ENCODE peak calls at places on chromosomes 4 and X, in five cellular contexts. A is bronchial epithelial cell, I is astrocyte, Z is astrocyte of the cerebellum, V is mucosa of descending colon. K is an unnamed sample.

GRCh38 chr4:45647823-45648222 is 476.0 kb downstream of the GABRG1 start:
- DNase-seq in A (no peak), I (no peak), Z (no peak), V (no peak), K (no peak)

GRCh38 chrX:112851806-112852205 is 11.2 kb upstream of the AMOT start:
- DNase-seq in A (no peak), I (peak; percentile 68), Z (peak; percentile 31), V (no peak), K (no peak)

GRCh38 chrX:78437621-78438020 is 110.2 kb upstream of the CYSLTR1 start:
- DNase-seq in A (no peak), I (no peak), Z (no peak), V (no peak), K (no peak)

GRCh38 chrX:110226931-110227330 is 91.0 kb downstream of the AMMECR1 start:
- DNase-seq in A (peak; percentile 50), I (peak; percentile 8), Z (no peak), V (no peak), K (no peak)

GRCh38 chrX:17046478-17047097 is 100.1 kb downstream of the REPS2 start:
- DNase-seq in A (peak; percentile 52), I (no peak), Z (peak; percentile 65), V (peak; percentile 32), K (peak; percentile 44)

GRCh38 chr4:12724520-12724919 is 759.6 kb downstream of the RAB28 start:
- DNase-seq in A (peak; percentile 11), I (no peak), Z (no peak), V (no peak), K (no peak)

GRCh38 chrX:9767375-9767774 is 1.7 kb upstream of the GPR143 start:
- DNase-seq in A (no peak), I (no peak), Z (no peak), V (no peak), K (no peak)

GRCh38 chrX:45584717-45585116 is 384.0 kb upstream of the DIPK2B start:
- DNase-seq in A (peak; percentile 92), I (no peak), Z (no peak), V (no peak), K (no peak)

GRCh38 chr4:183200453-183200852 is 101.4 kb downstream of the WWC2 start:
- DNase-seq in A (peak; percentile 90), I (peak; percentile 94), Z (peak; percentile 88), V (peak; percentile 32), K (peak; percentile 92)

GRCh38 chrX:22922961-22923360 is 76.8 kb upstream of the DDX53 start:
- DNase-seq in A (peak; percentile 61), I (peak; percentile 64), Z (peak; percentile 50), V (no peak), K (peak; percentile 38)

GRCh38 chr4:19807505-19807904 is 444.2 kb upstream of the SLIT2 start:
- DNase-seq in A (peak; percentile 86), I (peak; percentile 77), Z (peak; percentile 52), V (no peak), K (peak; percentile 73)

GRCh38 chr4:112316333-112316732 is 19.2 kb downstream of the ALPK1 start:
- DNase-seq in A (no peak), I (no peak), Z (no peak), V (no peak), K (no peak)

GRCh38 chrX:12174358-12174757 is 36.1 kb downstream of the FRMPD4 start:
- DNase-seq in A (no peak), I (peak; percentile 18), Z (no peak), V (no peak), K (peak; percentile 0)

GRCh38 chr4:12360391-12360790 is 931.7 kb upstream of the HS3ST1 start:
- DNase-seq in A (peak; percentile 85), I (no peak), Z (no peak), V (no peak), K (no peak)

GRCh38 chr4:76689079-76689817 is 208.7 kb downstream of the SOWAHB start:
- DNase-seq in A (peak; percentile 57), I (no peak), Z (no peak), V (peak; percentile 74), K (peak; percentile 13)

GRCh38 chrX:20412871-20413486 is 146.3 kb upstream of the RPS6KA3 start:
- DNase-seq in A (no peak), I (no peak), Z (no peak), V (peak; percentile 25), K (no peak)

GRCh38 chrX:53288173-53288572 is 6.8 kb upstream of the IQSEC2 start:
- DNase-seq in A (no peak), I (no peak), Z (no peak), V (peak; percentile 31), K (no peak)

GRCh38 chrX:106201502-106202178 is 33.5 kb downstream of the PWWP3B start:
- DNase-seq in A (no peak), I (no peak), Z (no peak), V (no peak), K (no peak)

GRCh38 chr4:84726356-84726755 is 143.4 kb downstream of the CDS1 start:
- DNase-seq in A (no peak), I (no peak), Z (no peak), V (no peak), K (peak; percentile 14)

GRCh38 chrX:69280956-69281355 is 115.7 kb upstream of the PJA1 start:
- DNase-seq in A (no peak), I (no peak), Z (no peak), V (no peak), K (no peak)

GRCh38 chrX:6052111-6052745 is 176.4 kb downstream of the NLGN4X start:
- DNase-seq in A (peak; percentile 82), I (peak; percentile 57), Z (peak; percentile 35), V (no peak), K (no peak)

GRCh38 chrX:152896450-152896849 is 1.4 kb upstream of the ZNF185 start:
- DNase-seq in A (peak; percentile 61), I (no peak), Z (no peak), V (no peak), K (peak; percentile 16)

GRCh38 chrX:21374163-21374993 is at the start of gene CNKSR2:
- DNase-seq in A (no peak), I (no peak), Z (no peak), V (peak; percentile 43), K (no peak)

GRCh38 chrX:1598021-1598875 is 6.8 kb downstream of the AKAP17A start:
- DNase-seq in A (no peak), I (no peak), Z (no peak), V (no peak), K (no peak)

GRCh38 chrX:123975180-123975579 is 13.7 kb downstream of the STAG2 start:
- DNase-seq in A (peak; percentile 29), I (peak; percentile 74), Z (no peak), V (no peak), K (no peak)

GRCh38 chr4:15906024-15906443 is 32.5 kb downstream of the FGFBP1 start:
- DNase-seq in A (peak; percentile 99), I (peak; percentile 68), Z (no peak), V (peak; percentile 89), K (no peak)
- TF ChIP-seq CTCF in A (no peak), I (no peak), Z (no peak), V (no peak), K (no peak)

GRCh38 chr4:77927991-77928925 is 65.6 kb downstream of the MRPL1 start:
- DNase-seq in A (peak; percentile 96), I (peak; percentile 30), Z (peak; percentile 39), V (no peak), K (no peak)
- TF ChIP-seq CTCF in A (no peak), I (no peak), Z (no peak), V (no peak), K (no peak)

DNA sequence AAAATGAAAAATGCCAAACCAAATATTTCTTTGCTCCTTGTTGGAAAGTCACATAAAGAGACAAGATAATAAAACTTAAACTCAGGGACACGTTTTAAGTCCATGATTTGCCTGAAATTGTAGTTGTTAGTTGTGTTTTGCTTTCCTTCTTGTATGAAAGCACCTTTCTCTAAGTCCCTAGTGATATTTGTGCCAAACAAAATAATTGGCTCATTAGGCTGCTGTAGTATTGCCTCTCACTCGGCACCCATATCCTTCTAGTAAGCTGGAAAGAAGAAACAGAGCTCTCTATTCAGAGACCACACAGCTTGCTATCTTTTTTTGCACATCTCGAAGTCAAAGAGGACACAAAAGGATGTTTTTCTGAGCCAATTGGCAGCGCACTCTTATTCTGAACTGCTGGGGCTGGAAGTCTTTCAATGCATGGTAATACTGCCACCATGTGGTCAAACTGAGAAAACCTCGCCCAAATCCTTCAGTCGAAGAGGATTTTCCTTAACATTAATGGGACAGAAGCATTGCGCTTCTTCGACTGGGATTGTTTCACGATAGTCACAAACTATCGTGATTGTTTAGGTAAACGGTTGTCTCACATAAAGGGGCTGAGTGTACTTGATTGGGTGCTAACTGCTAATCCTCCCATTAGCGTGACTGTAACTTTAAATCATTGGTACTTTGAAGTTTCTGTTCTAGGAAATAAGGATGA is 571.9 kb upstream of the LCORL start:
- DNase-seq in A (peak; percentile 67), I (peak; percentile 36), Z (peak; percentile 58), V (no peak), K (peak; percentile 55)
- TF ChIP-seq CTCF in A (peak; percentile 75), I (peak; percentile 83), Z (peak; percentile 80), V (peak; percentile 62), K (peak; percentile 95)

GRCh38 chr4:180028682-180029081 is 2214.5 kb upstream of the TENM3 start:
- DNase-seq in A (peak; percentile 3), I (peak; percentile 29), Z (no peak), V (peak; percentile 26), K (no peak)
- TF ChIP-seq CTCF in A (peak; percentile 22), I (peak; percentile 23), Z (peak; percentile 21), V (no peak), K (no peak)

GRCh38 chr4:89641367-89641687 is 195.6 kb downstream of the SNCA start:
- DNase-seq in A (no peak), I (no peak), Z (no peak), V (no peak), K (no peak)
- TF ChIP-seq CTCF in A (no peak), I (no peak), Z (no peak), V (no peak), K (peak; percentile 43)

GRCh38 chr4:153232768-153233167 is 28.5 kb downstream of the TRIM2 start:
- DNase-seq in A (no peak), I (no peak), Z (no peak), V (peak; percentile 66), K (no peak)
- TF ChIP-seq CTCF in A (peak; percentile 10), I (no peak), Z (peak; percentile 13), V (no peak), K (peak; percentile 55)

DNA sequence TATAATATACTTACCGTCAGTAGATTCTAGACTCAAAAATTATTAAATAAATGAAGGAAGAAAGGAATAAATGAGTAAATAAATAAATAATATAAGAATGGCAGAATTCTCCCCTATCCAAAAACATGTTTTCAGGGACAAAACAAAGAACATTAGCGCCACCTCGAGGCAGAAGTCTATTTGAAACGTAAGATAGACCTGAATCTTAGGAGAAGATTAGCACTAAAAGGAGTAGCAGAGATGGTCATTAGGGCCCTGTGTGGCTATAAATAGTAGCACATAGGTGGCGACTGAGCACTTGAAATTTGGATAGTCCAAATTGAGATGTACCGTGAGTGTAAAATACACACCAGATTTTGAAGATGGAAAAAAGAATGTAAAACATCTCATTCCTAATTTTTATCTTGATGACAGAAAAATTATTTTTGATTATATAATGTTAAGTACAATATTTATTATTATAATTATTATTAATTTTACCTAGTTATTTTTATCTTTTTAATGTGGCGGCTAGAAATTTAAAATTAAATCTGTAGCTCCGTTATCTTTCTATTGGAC is 24.3 kb upstream of the SRD5A3 start:
- DNase-seq in A (peak; percentile 78), I (peak; percentile 51), Z (peak; percentile 86), V (no peak), K (peak; percentile 71)
- TF ChIP-seq CTCF in A (peak; percentile 44), I (peak; percentile 79), Z (peak; percentile 54), V (no peak), K (peak; percentile 87)

DNA sequence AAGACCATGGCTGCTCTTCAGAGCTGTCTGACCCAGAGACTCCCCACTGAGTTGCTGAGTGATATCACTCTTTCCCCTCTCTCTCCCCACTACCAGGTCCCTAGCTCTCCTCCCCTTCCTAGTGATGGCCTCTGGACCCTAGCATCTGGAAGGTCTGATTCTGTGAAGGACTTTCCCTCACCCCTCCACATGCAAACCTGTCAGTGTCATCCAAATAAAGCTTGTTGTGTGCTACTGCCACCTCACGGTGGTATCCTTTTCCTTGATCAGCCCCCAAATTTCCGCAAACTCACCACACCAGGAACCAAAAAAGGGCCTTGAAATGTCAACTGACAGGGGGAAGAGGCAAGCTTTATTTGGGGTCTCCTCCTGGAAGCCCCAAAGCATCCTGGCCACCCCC is 500.2 kb downstream of the IDS start:
- DNase-seq in A (no peak), I (no peak), Z (no peak), V (no peak), K (no peak)
- TF ChIP-seq CTCF in A (no peak), I (no peak), Z (no peak), V (no peak), K (no peak)

K was measured in HFFc6.